ENCODE peak calls at places on chromosome 3, in five cellular contexts. H is SK-N-SH, X is K562, U is HepG2, L is GM12878. R is an unnamed sample. For H3K9me3, the result is how much of the 10 kb centered on the place peaks cover.

GRCh38 chr3:125602752-125603649 is 7.7 kb upstream of the OSBPL11 start:
- DNase-seq in L (no peak), U (no peak), X (no peak), H (no peak), R (peak)

GRCh38 chr3:20742903-20743302 is 556.9 kb upstream of the SGO1 start:
- DNase-seq in H (no peak), L (no peak), U (no peak), X (no peak), R (no peak)

GRCh38 chr3:170703121-170703588 is 117.3 kb upstream of the SLC7A14 start:
- DNase-seq in U (no peak), H (no peak), X (peak), L (no peak), R (peak)

GRCh38 chr3:197404754-197405153 is 106.3 kb upstream of the DLG1 start:
- DNase-seq in U (no peak), H (peak), X (no peak), L (no peak), R (no peak)

GRCh38 chr3:100097919-100098896 is 16.1 kb downstream of the FILIP1L start:
- DNase-seq in H (no peak), U (peak), L (no peak), X (no peak), R (no peak)

GRCh38 chr3:154730221-154730620 is 300.2 kb upstream of the GPR149 start:
- DNase-seq in X (no peak), L (no peak), H (peak), U (no peak), R (no peak)

GRCh38 chr3:12449889-12450682 is 34.2 kb upstream of the TSEN2 start:
- DNase-seq in U (no peak), H (no peak), L (no peak), X (no peak), R (no peak)

GRCh38 chr3:10933958-10934481 is 58.5 kb upstream of the SLC6A1 start:
- DNase-seq in L (no peak), U (no peak), X (no peak), H (no peak), R (peak)

GRCh38 chr3:45772341-45773035 is 23.8 kb downstream of the SLC6A20 start:
- DNase-seq in L (no peak), H (no peak), U (no peak), X (no peak), R (no peak)

GRCh38 chr3:124986153-124987143 is 51.9 kb upstream of the MUC13 start:
- DNase-seq in X (peak), U (no peak), H (peak), L (no peak), R (peak)

GRCh38 chr3:32176989-32177701 is 61.3 kb upstream of the CMTM8 start:
- DNase-seq in X (peak), U (peak), H (peak), L (peak), R (peak)

GRCh38 chr3:57110797-57111196 is 50.3 kb downstream of the SPATA12 start:
- DNase-seq in X (no peak), U (no peak), L (no peak), H (no peak), R (no peak)

GRCh38 chr3:197907196-197907595 is 42.8 kb upstream of the RPL35A start:
- DNase-seq in U (no peak), H (no peak), X (no peak), L (no peak), R (peak)

GRCh38 chr3:134846943-134847342 is 51.9 kb downstream of the EPHB1 start:
- DNase-seq in X (no peak), U (peak), L (no peak), H (no peak), R (peak)

GRCh38 chr3:177724020-177724638 is 526.8 kb upstream of the TBL1XR1 start:
- DNase-seq in U (no peak), H (no peak), X (no peak), L (no peak), R (no peak)

GRCh38 chr3:57127849-57128566 is 37.1 kb downstream of the IL17RD start:
- DNase-seq in X (no peak), L (no peak), U (no peak), H (peak), R (no peak)

GRCh38 chr3:134328147-134328591 is 46.1 kb downstream of the AMOTL2 start:
- DNase-seq in X (no peak), L (no peak), H (no peak), U (no peak), R (peak)

GRCh38 chr3:110165753-110166152 is 828.4 kb upstream of the DPPA4 start:
- DNase-seq in L (no peak), X (no peak), U (no peak), H (no peak), R (no peak)

GRCh38 chr3:8657804-8658311 is 13.3 kb upstream of the SSUH2 start:
- DNase-seq in X (no peak), U (no peak), L (no peak), H (peak), R (no peak)

GRCh38 chr3:99330924-99331532 is 307.4 kb upstream of the COL8A1 start:
- DNase-seq in U (no peak), H (no peak), X (no peak), L (no peak), R (peak)

GRCh38 chr3:38960953-38961622 is 90.7 kb downstream of the SCN11A start:
- DNase-seq in H (peak), X (peak), U (peak), L (peak), R (peak)

GRCh38 chr3:42090973-42091731 is at the start of gene TRAK1:
- DNase-seq in L (no peak), H (no peak), U (no peak), X (no peak), R (no peak)

GRCh38 chr3:50575372-50575771 is 6.0 kb downstream of the HEMK1 start:
- DNase-seq in U (no peak), X (no peak), H (no peak), L (no peak), R (peak)

GRCh38 chr3:169112153-169112892 is 551.2 kb downstream of the MECOM start:
- DNase-seq in X (no peak), H (no peak), U (peak), L (no peak), R (peak)

GRCh38 chr3:13015286-13016082 is 57.7 kb downstream of the IQSEC1 start:
- DNase-seq in H (no peak), X (no peak), L (no peak), U (no peak), R (no peak)

GRCh38 chr3:44722103-44722401 is 7.4 kb upstream of the ZNF501 start:
- DNase-seq in L (no peak), H (no peak), X (no peak), U (no peak), R (no peak)
- H3K9me3 ChIP-seq in L (under half), H (half or more), X (under half), U (half or more), R (half or more)

DNA sequence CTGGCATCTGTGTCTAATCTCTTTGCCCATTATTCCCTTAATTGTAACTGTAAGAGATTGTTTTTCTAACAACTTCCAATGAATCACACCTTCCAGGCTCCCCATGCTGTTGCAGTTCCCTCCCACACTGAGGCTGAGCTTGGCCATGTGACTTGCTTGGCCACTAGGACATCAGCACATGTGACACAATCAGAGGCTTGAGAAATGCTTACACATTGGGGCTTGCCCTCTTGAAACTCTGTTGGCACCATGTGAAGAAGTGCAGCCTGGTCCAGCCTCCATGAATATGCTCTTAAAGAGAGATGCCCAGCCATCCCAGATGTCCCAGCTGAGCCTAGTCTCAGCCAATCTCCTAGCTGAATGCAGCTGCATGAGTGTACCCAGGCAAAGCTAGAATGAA is 326.8 kb upstream of the SOX2 start:
- DNase-seq in X (no peak), H (no peak), U (no peak), L (no peak), R (no peak)
- TF ChIP-seq MXI1 in X (no peak), H (no peak), U (no peak), L (no peak), R (no peak)

DNA sequence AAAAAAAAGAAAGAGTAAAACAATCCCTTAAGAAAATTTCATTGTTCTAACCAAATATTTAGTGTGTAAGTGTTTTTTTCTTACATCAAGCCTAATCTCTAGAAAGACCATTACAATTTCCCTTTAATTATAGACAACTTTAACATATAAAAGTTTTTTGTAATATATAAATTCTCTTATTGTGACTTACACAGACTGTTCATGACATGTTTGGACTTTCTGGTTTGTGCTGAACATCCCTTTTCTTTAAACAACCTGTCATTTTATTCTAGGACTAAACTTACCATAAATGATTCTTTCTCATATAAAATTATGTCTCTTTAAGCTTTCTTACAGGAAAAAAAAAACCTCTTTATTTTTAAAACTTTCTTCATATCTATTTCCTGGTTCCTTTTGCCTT is 13.0 kb upstream of the BTLA start:
- DNase-seq in U (no peak), L (no peak), H (no peak), X (no peak), R (no peak)
- H3K9me3 ChIP-seq in U (under half), L (under half), H (under half), X (under half), R (under half)

GRCh38 chr3:129619726-129620162 is 13.3 kb upstream of the PLXND1 start:
- DNase-seq in H (no peak), U (no peak), X (no peak), L (no peak), R (no peak)

GRCh38 chr3:129617381-129618185 is 11.1 kb upstream of the PLXND1 start:
- DNase-seq in X (no peak), L (no peak), U (no peak), H (no peak), R (no peak)

GRCh38 chr3:129618901-129619671 is 12.6 kb upstream of the PLXND1 start:
- DNase-seq in U (no peak), X (no peak), H (no peak), L (no peak), R (no peak)

GRCh38 chr3:129616713-129617112 is 10.2 kb upstream of the PLXND1 start:
- DNase-seq in L (no peak), U (no peak), H (no peak), X (no peak), R (peak)

GRCh38 chr3:129618186-129618820 is 11.8 kb upstream of the PLXND1 start:
- DNase-seq in U (no peak), H (no peak), L (no peak), X (no peak), R (no peak)
- TF ChIP-seq MXI1 in U (no peak), H (no peak), L (no peak), X (no peak), R (no peak)

GRCh38 chr3:171749128-171749527 is 61.2 kb downstream of the PLD1 start:
- DNase-seq in L (no peak), H (no peak), U (no peak), X (no peak), R (no peak)
- H3K9me3 ChIP-seq in L (under half), H (under half), U (under half), X (under half), R (under half)

DNA sequence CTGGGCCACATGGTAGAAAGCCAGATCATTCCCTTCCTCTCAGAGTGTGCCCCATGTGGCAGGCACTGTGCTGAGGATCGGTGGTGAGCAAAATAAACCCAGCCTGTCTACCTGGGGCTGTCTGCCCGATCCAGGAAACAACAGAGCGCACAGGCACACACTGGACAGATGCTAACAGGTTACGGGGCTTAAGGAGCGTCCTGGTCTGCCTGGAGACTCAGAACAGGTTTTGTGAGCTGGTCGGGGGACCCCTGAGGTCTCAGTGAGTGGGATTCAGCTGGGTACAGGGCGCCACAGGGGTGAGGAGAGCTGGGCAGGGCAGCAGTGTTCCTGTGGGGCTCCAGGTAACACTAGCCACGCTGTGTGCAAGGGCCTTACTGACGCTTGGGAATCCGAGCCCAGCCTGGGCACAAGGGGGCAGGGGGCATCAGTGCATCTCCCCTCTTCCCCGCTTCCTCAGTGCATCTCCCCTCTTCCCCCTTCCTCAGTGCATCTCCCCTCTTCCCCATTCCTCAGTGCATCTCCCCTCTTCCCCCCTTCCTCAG is 136.3 kb downstream of the DNAJB8 start:
- DNase-seq in X (no peak), H (no peak), U (no peak), L (no peak), R (no peak)
- TF ChIP-seq MXI1 in X (no peak), H (no peak), U (no peak), L (no peak), R (no peak)

GRCh38 chr3:70780790-70781189 is 468.4 kb upstream of the MDFIC2 start:
- DNase-seq in H (no peak), U (no peak), L (no peak), X (no peak), R (no peak)
- H3K9me3 ChIP-seq in H (under half), U (under half), L (under half), X (under half), R (under half)

GRCh38 chr3:122416966-122417365 is 1.1 kb upstream of the WDR5B start:
- DNase-seq in L (no peak), X (no peak), U (no peak), H (no peak), R (no peak)
- TF ChIP-seq MXI1 in L (no peak), X (no peak), U (no peak), H (no peak), R (no peak)

DNA sequence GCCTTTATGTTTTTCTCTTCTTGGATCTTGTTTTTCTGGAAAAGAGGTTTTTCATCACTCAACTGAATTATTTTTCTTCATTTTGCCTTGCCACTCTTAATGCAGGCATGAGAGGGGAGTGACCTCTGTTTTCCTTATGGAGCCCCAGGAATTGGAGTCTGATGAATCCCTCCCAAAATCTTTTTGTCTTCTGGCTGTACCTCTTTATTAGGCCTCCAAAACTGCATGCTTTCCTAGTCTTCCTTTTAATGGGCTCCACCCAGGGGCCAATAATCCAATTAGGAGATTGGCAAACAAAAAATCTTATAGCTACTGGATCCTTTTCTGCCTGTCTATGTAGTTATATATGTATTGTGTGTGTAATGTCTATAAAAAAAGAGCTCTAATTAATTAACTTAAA is 192.4 kb upstream of the PEX5L start:
- DNase-seq in L (no peak), X (peak), H (no peak), U (no peak), R (no peak)
- H3K9me3 ChIP-seq in L (under half), X (under half), H (under half), U (half or more), R (under half)

DNA sequence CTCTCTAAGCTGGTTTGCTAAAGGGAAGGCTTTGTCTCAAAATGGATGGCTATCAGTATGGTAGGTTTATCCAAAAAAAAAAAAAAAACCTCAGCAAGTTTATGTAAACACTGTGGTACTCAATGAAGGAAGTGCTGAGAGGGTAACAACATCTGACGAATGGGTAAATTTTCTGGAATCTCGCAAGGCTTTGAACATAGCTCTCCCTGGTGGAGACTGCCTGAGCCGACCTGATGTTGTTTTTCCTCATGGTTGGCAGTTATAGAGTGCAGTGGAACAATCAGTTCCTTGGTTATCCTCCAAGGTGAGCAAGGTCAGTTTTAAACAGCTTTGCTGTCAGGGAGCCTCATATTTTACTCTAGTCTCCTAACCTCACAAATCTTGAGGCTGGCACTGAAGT is 94.6 kb downstream of the ZPLD1 start:
- DNase-seq in L (no peak), U (no peak), X (no peak), H (peak), R (peak)
- TF ChIP-seq MXI1 in L (no peak), U (no peak), X (no peak), H (no peak), R (no peak)